ENCODE peak calls at places on chromosome 20, in four cellular contexts. K is K562, C is transverse colon, O is prostate gland. U is an unnamed sample.

GRCh38 chr20:50085481-50086365 is 27.2 kb downstream of the UBE2V1 start:
- DNase-seq in C (peak), O (peak), K (peak), U (no peak)

GRCh38 chr20:19466204-19466928 is 253.9 kb downstream of the SLC24A3 start:
- DNase-seq in C (no peak), K (no peak), O (no peak), U (no peak)

GRCh38 chr20:11159728-11160127 is 485.9 kb upstream of the JAG1 start:
- DNase-seq in O (no peak), K (no peak), C (peak), U (no peak)

GRCh38 chr20:16095241-16095640 is 478.0 kb downstream of the KIF16B start:
- DNase-seq in K (no peak), C (no peak), O (no peak), U (no peak)

GRCh38 chr20:37945034-37945660 is 42.2 kb downstream of the VSTM2L start:
- DNase-seq in K (no peak), C (no peak), O (no peak), U (peak)

GRCh38 chr20:53676987-53677386 is 83.3 kb upstream of the ZNF217 start:
- DNase-seq in C (no peak), K (no peak), O (no peak), U (no peak)

GRCh38 chr20:48760403-48760889 is 67.4 kb downstream of the PREX1 start:
- DNase-seq in K (no peak), O (no peak), C (peak), U (peak)

GRCh38 chr20:10332656-10333421 is 101.2 kb downstream of the MKKS start:
- DNase-seq in C (no peak), K (no peak), O (no peak), U (no peak)

GRCh38 chr20:35307666-35308653 is 15.7 kb upstream of the FAM83C start:
- DNase-seq in O (peak), K (no peak), C (no peak), U (peak)

GRCh38 chr20:17648782-17649730 is 33.0 kb downstream of the RRBP1 start:
- DNase-seq in C (peak), O (no peak), K (peak), U (peak)

GRCh38 chr20:24755411-24755922 is 193.6 kb upstream of the CST7 start:
- DNase-seq in K (no peak), C (no peak), O (no peak), U (peak)

GRCh38 chr20:32672982-32673727 is 586 bp downstream of the C20orf203 start:
- DNase-seq in C (peak), O (no peak), K (no peak), U (no peak)

GRCh38 chr20:24718696-24719095 is 230.4 kb upstream of the CST7 start:
- DNase-seq in K (no peak), O (no peak), C (no peak), U (no peak)

GRCh38 chr20:13355386-13355785 is 134.3 kb downstream of the ISM1 start:
- DNase-seq in C (no peak), K (no peak), O (no peak), U (no peak)

GRCh38 chr20:39812116-39812515 is 850.0 kb downstream of the DHX35 start:
- DNase-seq in K (no peak), C (no peak), O (no peak), U (no peak)

GRCh38 chr20:19975901-19976300 is 41.3 kb upstream of the NAA20 start:
- DNase-seq in C (no peak), O (no peak), K (no peak), U (peak)

GRCh38 chr20:18679020-18679419 is 91.2 kb downstream of the DTD1 start:
- DNase-seq in K (no peak), C (no peak), O (no peak), U (peak)

GRCh38 chr20:58651823-58652605 is 931 bp downstream of the STX16 start:
- DNase-seq in O (peak), K (peak), C (peak), U (peak)

GRCh38 chr20:37542281-37542680 is 14.6 kb upstream of the BLCAP start:
- DNase-seq in C (no peak), K (no peak), O (no peak), U (no peak)

GRCh38 chr20:50595988-50596693 is 86.0 kb downstream of the PTPN1 start:
- DNase-seq in C (no peak), K (no peak), O (no peak), U (no peak)

GRCh38 chr20:38418509-38419204 is 16.5 kb downstream of the SNHG17 start:
- DNase-seq in O (no peak), C (no peak), K (no peak), U (peak)

GRCh38 chr20:44187054-44187762 is at the start of gene JPH2:
- DNase-seq in O (no peak), K (no peak), C (peak), U (peak)

GRCh38 chr20:11112837-11113236 is 439.0 kb upstream of the JAG1 start:
- DNase-seq in K (no peak), C (no peak), O (no peak), U (no peak)

GRCh38 chr20:49043000-49043399 is 3.1 kb upstream of the CSE1L start:
- DNase-seq in K (no peak), C (no peak), O (peak), U (no peak)

GRCh38 chr20:33626190-33626589 is 35.9 kb upstream of the C20orf144 start:
- DNase-seq in C (no peak), O (no peak), K (no peak), U (no peak)

GRCh38 chr20:22371843-22372242 is 212.5 kb downstream of the FOXA2 start:
- DNase-seq in C (no peak), O (no peak), K (no peak), U (no peak)

GRCh38 chr20:47286681-47287080 is 69.8 kb downstream of the ZMYND8 start:
- DNase-seq in C (no peak), K (no peak), O (no peak), U (no peak)

GRCh38 chr20:21941941-21942805 is 236.7 kb downstream of the PAX1 start:
- DNase-seq in K (no peak), C (no peak), O (no peak), U (no peak)

GRCh38 chr20:32007787-32008616 is 2.2 kb upstream of the CCM2L start:
- DNase-seq in O (no peak), K (no peak), C (no peak), U (no peak)

GRCh38 chr20:17743677-17744076 is 43.9 kb downstream of the BANF2 start:
- DNase-seq in K (no peak), O (no peak), C (no peak), U (no peak)

GRCh38 chr20:39571171-39571570 is 609.0 kb downstream of the DHX35 start:
- DNase-seq in K (no peak), C (no peak), O (no peak), U (no peak)

GRCh38 chr20:13546497-13547131 is 92.1 kb downstream of the TASP1 start:
- DNase-seq in K (peak), C (peak), O (peak), U (peak)

GRCh38 chr20:36542019-36542488 is 735 bp downstream of the MYL9 start:
- DNase-seq in K (peak), C (peak), O (no peak), U (no peak)

GRCh38 chr20:40677343-40677924 is 11.6 kb downstream of the MAFB start:
- DNase-seq in C (no peak), O (no peak), K (no peak), U (no peak)

GRCh38 chr20:49037962-49038387 is 8.1 kb upstream of the CSE1L start:
- DNase-seq in O (no peak), C (no peak), K (no peak), U (no peak)

DNA sequence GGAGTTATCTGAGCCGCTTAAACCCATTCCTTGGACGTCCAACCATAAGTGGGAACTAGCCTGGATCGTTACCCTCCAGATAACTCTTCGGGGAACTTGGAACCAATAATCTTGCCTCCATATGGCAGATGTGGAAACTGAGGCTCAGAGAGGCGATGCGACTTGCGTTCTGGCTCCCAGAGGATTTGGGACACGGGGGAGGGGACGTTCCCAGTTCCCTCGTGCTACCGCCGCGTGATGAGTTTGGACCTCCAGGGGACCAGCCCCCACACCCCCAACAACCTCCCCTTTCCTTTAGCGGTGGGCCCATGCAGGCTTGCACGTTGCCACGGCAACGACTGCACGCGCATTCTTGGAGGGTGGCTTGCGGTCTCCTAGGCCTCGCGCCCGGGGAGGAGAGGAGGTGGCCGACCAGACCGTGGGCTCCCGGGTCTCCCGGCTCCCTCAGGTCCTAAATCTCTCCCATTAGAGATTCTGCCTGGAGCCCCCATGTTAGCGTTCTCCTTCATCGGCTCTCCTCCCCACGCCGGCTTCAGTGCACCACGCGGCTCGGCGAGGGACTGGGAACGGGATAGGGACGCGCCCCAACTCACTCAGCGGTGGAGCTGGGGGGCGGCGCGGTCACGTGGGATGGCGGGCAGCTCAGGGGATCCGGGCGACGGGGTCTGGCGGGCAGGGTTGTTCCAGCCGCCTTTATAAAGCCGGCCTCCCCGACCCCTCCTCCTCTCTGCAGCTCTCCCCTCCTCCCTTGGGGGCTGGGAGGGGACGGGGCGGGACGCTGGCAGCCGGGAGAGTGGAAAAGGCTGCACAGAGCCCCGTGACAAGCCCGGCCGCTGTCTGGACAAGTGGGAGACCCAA is at the start of gene PLTP:
- DNase-seq in K (peak), O (peak), C (peak), U (peak)
- TF ChIP-seq POLR2AphosphoS5 in K (no peak), O (no peak), C (peak), U (no peak)

GRCh38 chr20:62740286-62741141 is 31.9 kb downstream of the NTSR1 start:
- DNase-seq in C (peak), O (no peak), K (peak), U (peak)
- TF ChIP-seq POLR2A in C (no peak), O (no peak), K (peak), U (no peak)

GRCh38 chr20:426564-426963 is 18.5 kb downstream of the RBCK1 start:
- DNase-seq in C (no peak), O (no peak), K (no peak), U (no peak)

GRCh38 chr20:427401-427800 is 19.3 kb downstream of the RBCK1 start:
- DNase-seq in K (no peak), O (no peak), C (no peak), U (no peak)

GRCh38 chr20:427849-428657 is 20.0 kb downstream of the RBCK1 start:
- DNase-seq in K (no peak), C (no peak), O (no peak), U (no peak)

GRCh38 chr20:430091-430999 is 22.2 kb downstream of the RBCK1 start:
- DNase-seq in O (no peak), K (no peak), C (no peak), U (no peak)

DNA sequence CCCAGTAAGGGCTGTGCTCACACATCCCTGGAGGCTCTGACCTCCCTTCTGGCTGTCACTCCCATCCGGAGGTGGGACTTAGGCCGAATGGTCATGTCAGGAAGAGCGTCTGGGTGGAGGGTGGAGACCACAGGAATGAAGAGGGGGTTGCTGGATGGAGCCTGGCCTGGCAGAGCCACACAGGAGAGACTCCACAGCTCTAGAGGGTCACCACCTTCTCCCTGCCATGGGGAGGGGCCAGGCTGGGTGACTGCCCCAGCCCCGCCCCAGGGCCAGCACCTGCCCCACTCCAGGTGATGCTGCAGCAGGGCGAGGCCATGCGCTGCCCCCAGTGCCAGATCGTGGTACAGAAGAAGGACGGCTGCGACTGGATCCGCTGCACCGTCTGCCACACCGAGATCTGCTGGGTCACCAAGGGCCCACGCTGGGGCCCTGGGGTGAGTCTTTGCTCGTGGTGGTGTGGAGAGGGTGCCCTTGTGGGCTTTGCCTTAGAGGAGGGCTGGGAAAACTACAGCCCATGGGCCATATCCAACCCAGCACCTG is 20.6 kb downstream of the RBCK1 start:
- DNase-seq in K (no peak), O (no peak), C (no peak), U (no peak)
- TF ChIP-seq CTCF in K (no peak), O (no peak), C (no peak), U (no peak)

GRCh38 chr20:57470666-57471495 is 54.1 kb downstream of the CTCFL start:
- DNase-seq in O (no peak), C (no peak), K (no peak), U (no peak)

GRCh38 chr20:57468523-57469417 is 56.2 kb downstream of the CTCFL start:
- DNase-seq in C (no peak), O (no peak), K (no peak), U (no peak)

GRCh38 chr20:57467742-57468141 is 57.2 kb downstream of the CTCFL start:
- DNase-seq in C (no peak), O (no peak), K (no peak), U (no peak)

GRCh38 chr20:57470212-57470522 is 54.8 kb downstream of the CTCFL start:
- DNase-seq in K (no peak), O (no peak), C (no peak), U (no peak)

GRCh38 chr20:57469418-57470211 is 55.3 kb downstream of the CTCFL start:
- DNase-seq in O (no peak), C (no peak), K (no peak), U (no peak)
- TF ChIP-seq POLR2AphosphoS5 in O (peak), C (peak), K (no peak), U (no peak)

GRCh38 chr20:64023278-64024140 is 12.5 kb upstream of the C20orf204 start:
- DNase-seq in O (no peak), K (no peak), C (no peak), U (no peak)

GRCh38 chr20:64024141-64024990 is 11.6 kb upstream of the C20orf204 start:
- DNase-seq in C (peak), O (no peak), K (no peak), U (no peak)

GRCh38 chr20:64025101-64025825 is 10.7 kb upstream of the C20orf204 start:
- DNase-seq in K (no peak), C (no peak), O (no peak), U (no peak)

GRCh38 chr20:64022671-64023070 is 13.3 kb upstream of the C20orf204 start:
- DNase-seq in O (no peak), K (no peak), C (no peak), U (no peak)

DNA sequence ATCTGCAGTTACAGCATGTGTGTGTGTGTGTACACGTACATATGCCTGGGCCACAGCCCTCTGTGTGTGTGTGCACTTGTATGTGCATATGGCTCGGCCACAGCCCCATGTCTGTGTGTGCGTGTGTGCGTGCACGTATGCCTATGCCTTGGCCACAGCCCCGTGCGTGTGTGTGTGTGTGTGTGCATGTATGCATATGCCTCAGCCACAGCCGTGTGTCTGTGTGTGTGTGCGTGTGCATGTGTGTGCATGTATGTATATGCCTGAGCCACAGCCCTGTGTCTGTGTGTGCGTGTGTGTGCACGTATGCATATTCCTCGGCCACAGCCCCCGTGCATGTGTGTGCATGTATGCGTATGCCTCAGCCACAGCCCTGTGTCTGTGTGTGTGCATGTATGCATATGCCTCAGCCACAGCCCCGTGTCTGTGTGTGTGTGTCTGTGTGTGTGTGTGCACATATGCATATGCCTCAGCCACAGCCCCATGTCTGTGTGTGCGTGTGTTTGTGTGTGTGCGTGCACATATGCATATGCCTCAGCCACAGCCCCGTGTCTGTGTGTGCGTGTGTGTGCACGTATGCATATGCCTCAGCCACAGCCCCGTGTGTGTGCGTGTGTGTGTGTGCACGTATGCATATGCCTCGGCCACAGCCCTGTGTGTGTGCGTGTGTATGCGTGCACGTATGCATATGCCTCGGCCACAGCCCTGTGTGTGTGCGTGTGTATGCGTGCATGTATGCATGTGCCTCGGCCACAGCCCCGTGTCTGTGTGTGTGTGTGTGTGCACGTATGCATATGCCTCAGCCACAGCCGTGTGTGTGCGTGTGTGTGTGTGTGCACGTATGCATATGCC is 14.6 kb upstream of the C20orf204 start:
- DNase-seq in O (no peak), C (no peak), K (no peak), U (no peak)
- TF ChIP-seq POLR2A in O (no peak), C (no peak), K (no peak), U (no peak)

GRCh38 chr20:14947536-14947935 is 610.1 kb upstream of the FLRT3 start:
- DNase-seq in O (no peak), K (no peak), C (no peak), U (no peak)

GRCh38 chr20:14951707-14952106 is 614.3 kb upstream of the FLRT3 start:
- DNase-seq in C (no peak), O (no peak), K (no peak), U (no peak)

GRCh38 chr20:14950633-14951032 is 613.2 kb upstream of the FLRT3 start:
- DNase-seq in C (no peak), O (no peak), K (no peak), U (no peak)

GRCh38 chr20:14951105-14951504 is 613.7 kb upstream of the FLRT3 start:
- DNase-seq in C (no peak), K (no peak), O (no peak), U (no peak)

GRCh38 chr20:14948416-14948815 is 611.0 kb upstream of the FLRT3 start:
- DNase-seq in O (no peak), K (no peak), C (no peak), U (no peak)
- TF ChIP-seq CTCF in O (no peak), K (no peak), C (no peak), U (no peak)

DNA sequence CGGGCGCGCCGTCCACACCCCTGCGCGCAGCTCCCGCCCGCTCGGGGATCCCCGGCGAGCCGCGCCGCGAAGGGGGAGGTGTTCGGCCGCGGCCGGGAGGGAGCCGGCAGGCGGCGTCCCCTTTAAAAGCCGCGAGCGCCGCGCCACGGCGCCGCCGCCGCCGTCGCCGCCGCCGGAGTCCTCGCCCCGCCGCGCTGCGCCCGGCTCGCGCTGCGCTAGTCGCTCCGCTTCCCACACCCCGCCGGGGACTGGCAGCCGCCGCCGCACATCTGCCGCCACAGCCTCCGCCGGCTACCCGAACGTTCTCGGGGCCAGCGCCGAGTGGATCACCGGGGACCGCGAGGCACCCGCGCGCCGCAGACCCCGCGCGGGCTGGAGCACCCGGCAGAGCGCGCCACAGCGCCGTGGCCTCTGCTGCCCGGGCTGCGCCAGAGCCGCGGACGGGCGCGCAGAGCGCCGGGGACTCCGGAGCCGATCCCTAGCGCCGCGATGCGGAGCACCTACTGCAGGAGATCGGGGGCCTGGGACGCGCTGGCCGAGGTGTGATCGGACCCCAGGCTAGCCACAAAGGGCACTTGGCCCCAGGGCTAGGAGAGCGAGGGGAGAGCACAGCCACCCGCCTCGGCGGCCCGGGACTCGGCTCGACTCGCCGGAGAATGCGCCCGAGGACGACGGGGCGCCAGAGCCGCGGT is at the start of gene BMP2:
- DNase-seq in O (peak), C (peak), K (peak), U (peak)
- TF ChIP-seq POLR2AphosphoS5 in O (no peak), C (no peak), K (no peak), U (no peak)

U was measured in stomach.